ENCODE peak calls at places on chromosomes 12 and 14, in ten cellular contexts. One of them, this sample, is unnamed.

GRCh38 chr12:12108441-12109058 is 37.8 kb downstream of the BCL2L14 start:
- DNase-seq in NB4: no peak
- DNase-seq in A549: no peak
- DNase-seq in IMR-90: no peak
- DNase-seq in suprapubic skin: no peak
- DNase-seq in sigmoid colon: no peak
- DNase-seq in lower leg skin: no peak
- DNase-seq in testis: no peak
- DNase-seq in ovary: no peak
- DNase-seq in transverse colon: no peak
- DNase-seq in this sample: no peak

GRCh38 chr14:68309631-68310030 is 483.2 kb downstream of the ZFP36L1 start:
- DNase-seq in ovary: no peak
- DNase-seq in testis: no peak
- DNase-seq in A549: no peak
- DNase-seq in lower leg skin: peak; percentile 30
- DNase-seq in IMR-90: no peak
- DNase-seq in sigmoid colon: no peak
- DNase-seq in suprapubic skin: no peak
- DNase-seq in NB4: no peak
- DNase-seq in transverse colon: no peak
- DNase-seq in this sample: no peak

GRCh38 chr14:104450811-104451401 is 128.7 kb upstream of the C14orf180 start:
- DNase-seq in ovary: peak; percentile 19
- DNase-seq in lower leg skin: no peak
- DNase-seq in sigmoid colon: peak; percentile 46
- DNase-seq in NB4: no peak
- DNase-seq in A549: no peak
- DNase-seq in transverse colon: no peak
- DNase-seq in suprapubic skin: peak; percentile 76
- DNase-seq in testis: peak; percentile 16
- DNase-seq in IMR-90: no peak
- DNase-seq in this sample: no peak

GRCh38 chr12:75438052-75438754 is 42.4 kb upstream of the GLIPR1 start:
- DNase-seq in suprapubic skin: no peak
- DNase-seq in NB4: no peak
- DNase-seq in A549: no peak
- DNase-seq in ovary: no peak
- DNase-seq in IMR-90: no peak
- DNase-seq in testis: no peak
- DNase-seq in sigmoid colon: no peak
- DNase-seq in transverse colon: no peak
- DNase-seq in lower leg skin: no peak
- DNase-seq in this sample: no peak

GRCh38 chr14:76926521-76927251 is 100.5 kb downstream of the LRRC74A start:
- DNase-seq in NB4: peak; percentile 55
- DNase-seq in transverse colon: no peak
- DNase-seq in A549: no peak
- DNase-seq in suprapubic skin: no peak
- DNase-seq in ovary: peak; percentile 79
- DNase-seq in sigmoid colon: peak; percentile 85
- DNase-seq in testis: peak; percentile 85
- DNase-seq in IMR-90: peak; percentile 58
- DNase-seq in lower leg skin: peak; percentile 61
- DNase-seq in this sample: peak; percentile 13

GRCh38 chr12:49661191-49661590 is 37.8 kb downstream of the PRPF40B start:
- DNase-seq in suprapubic skin: no peak
- DNase-seq in ovary: no peak
- DNase-seq in IMR-90: no peak
- DNase-seq in A549: no peak
- DNase-seq in sigmoid colon: no peak
- DNase-seq in lower leg skin: no peak
- DNase-seq in testis: no peak
- DNase-seq in NB4: no peak
- DNase-seq in transverse colon: no peak
- DNase-seq in this sample: no peak

GRCh38 chr12:12016284-12017100 is 54.2 kb upstream of the BCL2L14 start:
- DNase-seq in suprapubic skin: no peak
- DNase-seq in ovary: no peak
- DNase-seq in IMR-90: no peak
- DNase-seq in testis: no peak
- DNase-seq in lower leg skin: no peak
- DNase-seq in A549: no peak
- DNase-seq in transverse colon: no peak
- DNase-seq in sigmoid colon: no peak
- DNase-seq in NB4: peak; percentile 36
- DNase-seq in this sample: no peak

GRCh38 chr14:68231832-68232642 is 412.5 kb downstream of the RAD51B start:
- DNase-seq in transverse colon: no peak
- DNase-seq in ovary: no peak
- DNase-seq in IMR-90: peak; percentile 62
- DNase-seq in A549: no peak
- DNase-seq in sigmoid colon: no peak
- DNase-seq in lower leg skin: no peak
- DNase-seq in suprapubic skin: no peak
- DNase-seq in testis: no peak
- DNase-seq in NB4: no peak
- DNase-seq in this sample: no peak

GRCh38 chr12:25784669-25785068 is 173.8 kb upstream of the RASSF8 start:
- DNase-seq in transverse colon: no peak
- DNase-seq in sigmoid colon: no peak
- DNase-seq in A549: no peak
- DNase-seq in testis: no peak
- DNase-seq in IMR-90: no peak
- DNase-seq in NB4: no peak
- DNase-seq in ovary: no peak
- DNase-seq in lower leg skin: no peak
- DNase-seq in suprapubic skin: no peak
- DNase-seq in this sample: no peak

GRCh38 chr12:94649349-94650142 is 811 bp downstream of the TMCC3 start:
- DNase-seq in testis: peak; percentile 26
- DNase-seq in sigmoid colon: peak; percentile 72
- DNase-seq in IMR-90: peak; percentile 4
- DNase-seq in transverse colon: peak; percentile 66
- DNase-seq in lower leg skin: peak; percentile 23
- DNase-seq in suprapubic skin: no peak
- DNase-seq in NB4: peak; percentile 18
- DNase-seq in ovary: peak; percentile 73
- DNase-seq in A549: peak; percentile 34
- DNase-seq in this sample: peak; percentile 29

GRCh38 chr12:116138380-116138779 is 139.1 kb downstream of the MED13L start:
- DNase-seq in lower leg skin: no peak
- DNase-seq in sigmoid colon: no peak
- DNase-seq in suprapubic skin: no peak
- DNase-seq in A549: no peak
- DNase-seq in IMR-90: no peak
- DNase-seq in transverse colon: no peak
- DNase-seq in NB4: no peak
- DNase-seq in testis: peak; percentile 58
- DNase-seq in ovary: no peak
- DNase-seq in this sample: no peak

DNA sequence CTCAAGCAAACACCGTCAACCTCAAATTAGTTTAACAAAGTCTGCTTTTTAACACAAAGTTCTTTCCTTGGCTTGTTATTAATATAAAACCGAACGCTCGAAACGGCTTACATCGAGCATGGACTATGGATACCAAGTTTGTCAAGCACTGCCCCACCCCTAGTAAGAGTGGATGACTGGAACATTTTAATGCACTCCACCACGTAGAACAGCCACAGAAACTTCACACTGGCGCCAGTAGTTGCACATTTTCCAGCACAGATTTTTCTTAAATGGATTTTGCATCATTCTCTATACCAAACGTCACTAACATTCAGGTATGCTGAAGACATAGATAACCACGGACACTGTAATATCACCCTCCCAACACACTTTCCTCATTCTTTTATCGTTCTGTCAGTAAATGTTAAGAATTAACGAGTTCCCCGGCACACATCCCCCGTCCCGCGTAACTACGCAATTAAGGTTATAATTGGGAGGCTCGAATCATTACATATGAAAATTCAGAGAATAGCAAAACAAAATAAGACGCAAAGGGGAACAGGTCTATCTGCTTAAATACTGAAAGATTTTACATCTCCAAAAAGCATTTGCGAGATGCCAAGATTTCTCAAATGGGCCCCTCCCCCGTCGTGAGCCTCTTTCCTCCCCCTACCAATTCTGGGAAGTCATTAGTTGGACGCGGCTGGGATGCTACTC is 990 bp downstream of the FERMT2 start:
- DNase-seq in IMR-90: peak; percentile 46
- DNase-seq in testis: peak; percentile 43
- DNase-seq in ovary: no peak
- DNase-seq in A549: peak; percentile 51
- DNase-seq in transverse colon: no peak
- DNase-seq in sigmoid colon: no peak
- DNase-seq in NB4: no peak
- DNase-seq in suprapubic skin: no peak
- DNase-seq in lower leg skin: peak; percentile 34
- DNase-seq in this sample: no peak
- TF ChIP-seq POLR2A in IMR-90: no peak
- TF ChIP-seq POLR2A in testis: no peak
- TF ChIP-seq POLR2A in ovary: peak; percentile 52
- TF ChIP-seq POLR2A in A549: no peak
- TF ChIP-seq POLR2A in transverse colon: peak; percentile 18
- TF ChIP-seq POLR2A in sigmoid colon: peak; percentile 15
- TF ChIP-seq POLR2A in NB4: no peak
- TF ChIP-seq POLR2A in suprapubic skin: no peak
- TF ChIP-seq POLR2A in lower leg skin: no peak
- TF ChIP-seq POLR2A in this sample: no peak

GRCh38 chr14:34461334-34462131 is 507 bp downstream of the SPTSSA start:
- DNase-seq in lower leg skin: peak; percentile 31
- DNase-seq in NB4: peak; percentile 75
- DNase-seq in testis: peak; percentile 71
- DNase-seq in transverse colon: peak; percentile 65
- DNase-seq in sigmoid colon: peak; percentile 82
- DNase-seq in A549: peak; percentile 41
- DNase-seq in ovary: peak; percentile 64
- DNase-seq in IMR-90: peak; percentile 52
- DNase-seq in suprapubic skin: peak; percentile 81
- DNase-seq in this sample: peak; percentile 66

GRCh38 chr14:34460841-34461240 is 1.2 kb downstream of the SPTSSA start:
- DNase-seq in transverse colon: no peak
- DNase-seq in ovary: no peak
- DNase-seq in IMR-90: peak; percentile 77
- DNase-seq in lower leg skin: no peak
- DNase-seq in A549: no peak
- DNase-seq in NB4: no peak
- DNase-seq in sigmoid colon: no peak
- DNase-seq in testis: no peak
- DNase-seq in suprapubic skin: no peak
- DNase-seq in this sample: no peak

GRCh38 chr14:34463598-34463961 is 1.5 kb upstream of the SPTSSA start:
- DNase-seq in A549: no peak
- DNase-seq in suprapubic skin: no peak
- DNase-seq in IMR-90: no peak
- DNase-seq in transverse colon: no peak
- DNase-seq in sigmoid colon: no peak
- DNase-seq in lower leg skin: no peak
- DNase-seq in testis: no peak
- DNase-seq in NB4: no peak
- DNase-seq in ovary: no peak
- DNase-seq in this sample: no peak

GRCh38 chr14:34460295-34460694 is 1.7 kb downstream of the SPTSSA start:
- DNase-seq in ovary: no peak
- DNase-seq in NB4: no peak
- DNase-seq in transverse colon: no peak
- DNase-seq in testis: no peak
- DNase-seq in sigmoid colon: no peak
- DNase-seq in suprapubic skin: no peak
- DNase-seq in lower leg skin: no peak
- DNase-seq in A549: no peak
- DNase-seq in IMR-90: no peak
- DNase-seq in this sample: no peak

DNA sequence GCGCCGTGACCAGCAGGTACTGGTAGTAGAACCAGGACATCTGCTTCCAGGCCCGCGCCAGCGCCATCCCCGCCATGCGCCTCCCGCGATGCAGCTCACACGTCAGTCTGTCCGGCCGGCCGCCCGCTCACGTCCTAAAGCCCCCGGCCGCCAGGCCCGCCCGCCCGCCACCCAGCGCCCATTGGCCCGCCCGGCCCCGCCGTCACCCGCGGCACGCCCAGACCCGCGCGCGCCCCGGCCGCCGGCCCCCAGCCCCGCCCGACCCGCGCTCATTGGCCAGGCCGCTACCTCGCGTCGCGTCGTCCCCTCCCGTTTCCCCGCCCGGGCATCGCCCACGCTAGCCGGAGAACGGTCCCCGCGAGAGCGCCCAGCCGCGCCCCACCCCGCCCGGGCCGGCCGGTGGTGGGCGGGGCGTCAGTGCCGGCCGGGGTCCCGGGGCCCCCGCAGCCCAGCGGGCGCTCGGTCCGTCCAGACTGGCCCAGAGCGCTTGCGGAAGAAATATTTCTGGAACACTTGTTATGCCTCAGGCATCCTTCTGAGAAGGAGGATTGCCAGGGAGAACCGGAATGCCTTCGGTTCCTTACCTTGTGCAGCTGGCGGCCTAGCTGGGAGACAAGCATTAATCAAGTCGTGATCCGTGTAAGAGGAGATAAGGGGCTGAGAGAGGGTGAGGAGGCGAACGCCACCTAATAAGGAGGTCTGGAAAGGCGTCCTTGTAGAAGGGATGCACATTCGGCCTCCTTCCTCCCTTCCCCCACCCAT is at the start of gene SPTSSA:
- DNase-seq in A549: peak; percentile 85
- DNase-seq in IMR-90: peak; percentile 87
- DNase-seq in transverse colon: peak; percentile 96
- DNase-seq in suprapubic skin: peak; percentile 95
- DNase-seq in NB4: peak; percentile 91
- DNase-seq in ovary: peak; percentile 95
- DNase-seq in testis: peak; percentile 93
- DNase-seq in lower leg skin: peak; percentile 87
- DNase-seq in sigmoid colon: peak; percentile 96
- DNase-seq in this sample: peak; percentile 90
- TF ChIP-seq POLR2A in A549: peak; percentile 99
- TF ChIP-seq POLR2A in IMR-90: peak; percentile 99
- TF ChIP-seq POLR2A in transverse colon: peak; percentile 89
- TF ChIP-seq POLR2A in suprapubic skin: no peak
- TF ChIP-seq POLR2A in NB4: peak; percentile 93
- TF ChIP-seq POLR2A in ovary: peak; percentile 71
- TF ChIP-seq POLR2A in testis: peak; percentile 31
- TF ChIP-seq POLR2A in lower leg skin: no peak
- TF ChIP-seq POLR2A in sigmoid colon: peak; percentile 68
- TF ChIP-seq POLR2A in this sample: peak; percentile 51

GRCh38 chr14:23301969-23302289 is 730 bp downstream of the PPP1R3E start:
- DNase-seq in IMR-90: no peak
- DNase-seq in testis: no peak
- DNase-seq in A549: no peak
- DNase-seq in ovary: no peak
- DNase-seq in NB4: no peak
- DNase-seq in lower leg skin: no peak
- DNase-seq in sigmoid colon: no peak
- DNase-seq in suprapubic skin: no peak
- DNase-seq in transverse colon: no peak
- DNase-seq in this sample: no peak
- TF ChIP-seq POLR2A in IMR-90: peak; percentile 8
- TF ChIP-seq POLR2A in testis: no peak
- TF ChIP-seq POLR2A in A549: peak; percentile 90
- TF ChIP-seq POLR2A in ovary: peak; percentile 92
- TF ChIP-seq POLR2A in NB4: peak; percentile 89
- TF ChIP-seq POLR2A in lower leg skin: no peak
- TF ChIP-seq POLR2A in sigmoid colon: peak; percentile 96
- TF ChIP-seq POLR2A in suprapubic skin: no peak
- TF ChIP-seq POLR2A in transverse colon: peak; percentile 72
- TF ChIP-seq POLR2A in this sample: peak; percentile 89

GRCh38 chr12:6689000-6689882 is at the start of gene ZNF384:
- DNase-seq in sigmoid colon: peak; percentile 99
- DNase-seq in suprapubic skin: peak; percentile 98
- DNase-seq in NB4: peak; percentile 99
- DNase-seq in IMR-90: peak; percentile 99
- DNase-seq in A549: peak; percentile 100
- DNase-seq in lower leg skin: peak; percentile 98
- DNase-seq in testis: peak; percentile 99
- DNase-seq in ovary: peak; percentile 97
- DNase-seq in transverse colon: peak; percentile 98
- DNase-seq in this sample: peak; percentile 99
- TF ChIP-seq POLR2A in sigmoid colon: peak; percentile 47
- TF ChIP-seq POLR2A in suprapubic skin: peak; percentile 40
- TF ChIP-seq POLR2A in NB4: peak; percentile 70
- TF ChIP-seq POLR2A in IMR-90: peak; percentile 81
- TF ChIP-seq POLR2A in A549: peak; percentile 59
- TF ChIP-seq POLR2A in lower leg skin: no peak
- TF ChIP-seq POLR2A in testis: no peak
- TF ChIP-seq POLR2A in ovary: peak; percentile 56
- TF ChIP-seq POLR2A in transverse colon: peak; percentile 72
- TF ChIP-seq POLR2A in this sample: peak; percentile 92

This sample was measured in erythroblast.